ENCODE peak calls at places on chromosome 5, in ten cellular contexts. One of them, this sample, is unnamed.

GRCh38 chr5:145925353-145925752 is 11.0 kb upstream of the SH3RF2 start:
- DNase-seq in naive thymus-derived CD4-positive, alpha-beta T cell: no peak
- DNase-seq in astrocyte: peak; percentile 96
- DNase-seq in fibroblast of pulmonary artery: peak; percentile 90
- DNase-seq in A549: no peak
- DNase-seq in SK-N-SH: no peak
- DNase-seq in IMR-90: peak; percentile 86
- DNase-seq in epithelial cell of proximal tubule: peak; percentile 92
- DNase-seq in CD4-positive, alpha-beta memory T cell: no peak
- DNase-seq in esophagus squamous epithelium: no peak
- DNase-seq in this sample: no peak

GRCh38 chr5:168649306-168649705 is 70.1 kb upstream of the PANK3 start:
- DNase-seq in naive thymus-derived CD4-positive, alpha-beta T cell: no peak
- DNase-seq in astrocyte: no peak
- DNase-seq in fibroblast of pulmonary artery: no peak
- DNase-seq in A549: no peak
- DNase-seq in SK-N-SH: no peak
- DNase-seq in IMR-90: no peak
- DNase-seq in epithelial cell of proximal tubule: no peak
- DNase-seq in CD4-positive, alpha-beta memory T cell: no peak
- DNase-seq in esophagus squamous epithelium: no peak
- DNase-seq in this sample: no peak

GRCh38 chr5:5344051-5344571 is 78.4 kb upstream of the ICE1 start:
- DNase-seq in naive thymus-derived CD4-positive, alpha-beta T cell: no peak
- DNase-seq in astrocyte: peak; percentile 13
- DNase-seq in fibroblast of pulmonary artery: peak; percentile 30
- DNase-seq in A549: no peak
- DNase-seq in SK-N-SH: peak; percentile 44
- DNase-seq in IMR-90: no peak
- DNase-seq in epithelial cell of proximal tubule: no peak
- DNase-seq in CD4-positive, alpha-beta memory T cell: no peak
- DNase-seq in esophagus squamous epithelium: no peak
- DNase-seq in this sample: no peak

GRCh38 chr5:168695436-168695835 is 116.3 kb upstream of the PANK3 start:
- DNase-seq in naive thymus-derived CD4-positive, alpha-beta T cell: no peak
- DNase-seq in astrocyte: no peak
- DNase-seq in fibroblast of pulmonary artery: no peak
- DNase-seq in A549: no peak
- DNase-seq in SK-N-SH: no peak
- DNase-seq in IMR-90: no peak
- DNase-seq in epithelial cell of proximal tubule: no peak
- DNase-seq in CD4-positive, alpha-beta memory T cell: no peak
- DNase-seq in esophagus squamous epithelium: no peak
- DNase-seq in this sample: no peak

GRCh38 chr5:178547753-178548415 is 42.3 kb downstream of the COL23A1 start:
- DNase-seq in naive thymus-derived CD4-positive, alpha-beta T cell: no peak
- DNase-seq in astrocyte: no peak
- DNase-seq in fibroblast of pulmonary artery: no peak
- DNase-seq in A549: no peak
- DNase-seq in SK-N-SH: no peak
- DNase-seq in IMR-90: no peak
- DNase-seq in epithelial cell of proximal tubule: no peak
- DNase-seq in CD4-positive, alpha-beta memory T cell: no peak
- DNase-seq in esophagus squamous epithelium: no peak
- DNase-seq in this sample: no peak

GRCh38 chr5:158933494-158934318 is 166.0 kb downstream of the EBF1 start:
- DNase-seq in naive thymus-derived CD4-positive, alpha-beta T cell: no peak
- DNase-seq in astrocyte: no peak
- DNase-seq in fibroblast of pulmonary artery: no peak
- DNase-seq in A549: no peak
- DNase-seq in SK-N-SH: no peak
- DNase-seq in IMR-90: no peak
- DNase-seq in epithelial cell of proximal tubule: no peak
- DNase-seq in CD4-positive, alpha-beta memory T cell: no peak
- DNase-seq in esophagus squamous epithelium: no peak
- DNase-seq in this sample: no peak

GRCh38 chr5:134603059-134603458 is 29.6 kb downstream of the SAR1B start:
- DNase-seq in naive thymus-derived CD4-positive, alpha-beta T cell: no peak
- DNase-seq in astrocyte: peak; percentile 67
- DNase-seq in fibroblast of pulmonary artery: peak; percentile 41
- DNase-seq in A549: no peak
- DNase-seq in SK-N-SH: no peak
- DNase-seq in IMR-90: peak; percentile 87
- DNase-seq in epithelial cell of proximal tubule: no peak
- DNase-seq in CD4-positive, alpha-beta memory T cell: no peak
- DNase-seq in esophagus squamous epithelium: no peak
- DNase-seq in this sample: no peak

GRCh38 chr5:97191893-97192292 is 8.8 kb upstream of the RIOK2 start:
- DNase-seq in naive thymus-derived CD4-positive, alpha-beta T cell: no peak
- DNase-seq in astrocyte: no peak
- DNase-seq in fibroblast of pulmonary artery: no peak
- DNase-seq in A549: no peak
- DNase-seq in SK-N-SH: no peak
- DNase-seq in IMR-90: no peak
- DNase-seq in epithelial cell of proximal tubule: no peak
- DNase-seq in CD4-positive, alpha-beta memory T cell: no peak
- DNase-seq in esophagus squamous epithelium: no peak
- DNase-seq in this sample: no peak

DNA sequence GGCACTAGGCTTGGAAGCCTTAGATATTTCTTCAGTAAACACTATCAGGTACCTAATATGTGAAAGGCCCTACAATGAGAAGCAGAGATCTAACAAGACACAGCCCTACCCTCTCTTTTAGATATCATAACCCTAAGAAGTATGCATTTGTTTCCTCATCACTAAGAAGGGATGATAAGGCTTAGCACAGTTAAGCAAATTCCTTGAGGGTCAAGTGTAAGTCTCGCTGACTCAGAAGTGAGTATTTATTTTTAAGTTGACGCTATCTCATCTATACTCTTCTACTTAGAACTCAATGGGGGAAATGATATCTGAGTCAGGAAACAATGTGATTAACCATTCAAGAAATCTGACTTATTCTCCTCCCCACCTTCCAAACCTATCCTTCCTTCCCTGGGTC is 149.8 kb downstream of the ESM1 start:
- DNase-seq in naive thymus-derived CD4-positive, alpha-beta T cell: no peak
- DNase-seq in astrocyte: peak; percentile 86
- DNase-seq in fibroblast of pulmonary artery: peak; percentile 60
- DNase-seq in A549: no peak
- DNase-seq in SK-N-SH: no peak
- DNase-seq in IMR-90: peak; percentile 90
- DNase-seq in epithelial cell of proximal tubule: no peak
- DNase-seq in CD4-positive, alpha-beta memory T cell: no peak
- DNase-seq in esophagus squamous epithelium: no peak
- DNase-seq in this sample: no peak
- H3K4me3 ChIP-seq in naive thymus-derived CD4-positive, alpha-beta T cell: no peak overlapping the region
- H3K4me3 ChIP-seq in astrocyte: no peak overlapping the region
- H3K4me3 ChIP-seq in fibroblast of pulmonary artery: no peak overlapping the region
- H3K4me3 ChIP-seq in A549: no peak overlapping the region
- H3K4me3 ChIP-seq in SK-N-SH: no peak overlapping the region
- H3K4me3 ChIP-seq in IMR-90: no peak overlapping the region
- H3K4me3 ChIP-seq in epithelial cell of proximal tubule: no peak overlapping the region
- H3K4me3 ChIP-seq in CD4-positive, alpha-beta memory T cell: no peak overlapping the region
- H3K4me3 ChIP-seq in esophagus squamous epithelium: no peak overlapping the region
- H3K4me3 ChIP-seq in this sample: no peak overlapping the region

GRCh38 chr5:55030220-55030619 is 6.2 kb downstream of the GZMK start:
- DNase-seq in naive thymus-derived CD4-positive, alpha-beta T cell: no peak
- DNase-seq in astrocyte: no peak
- DNase-seq in fibroblast of pulmonary artery: no peak
- DNase-seq in A549: no peak
- DNase-seq in SK-N-SH: no peak
- DNase-seq in IMR-90: no peak
- DNase-seq in epithelial cell of proximal tubule: no peak
- DNase-seq in CD4-positive, alpha-beta memory T cell: no peak
- DNase-seq in esophagus squamous epithelium: no peak
- DNase-seq in this sample: no peak

GRCh38 chr5:55027589-55027988 is 3.5 kb downstream of the GZMK start:
- DNase-seq in naive thymus-derived CD4-positive, alpha-beta T cell: peak; percentile 24
- DNase-seq in astrocyte: no peak
- DNase-seq in fibroblast of pulmonary artery: no peak
- DNase-seq in A549: no peak
- DNase-seq in SK-N-SH: no peak
- DNase-seq in IMR-90: no peak
- DNase-seq in epithelial cell of proximal tubule: no peak
- DNase-seq in CD4-positive, alpha-beta memory T cell: peak; percentile 39
- DNase-seq in esophagus squamous epithelium: no peak
- DNase-seq in this sample: peak; percentile 74

GRCh38 chr5:55031492-55031891 is 7.4 kb downstream of the GZMK start:
- DNase-seq in naive thymus-derived CD4-positive, alpha-beta T cell: no peak
- DNase-seq in astrocyte: peak; percentile 18
- DNase-seq in fibroblast of pulmonary artery: no peak
- DNase-seq in A549: no peak
- DNase-seq in SK-N-SH: no peak
- DNase-seq in IMR-90: peak; percentile 31
- DNase-seq in epithelial cell of proximal tubule: no peak
- DNase-seq in CD4-positive, alpha-beta memory T cell: no peak
- DNase-seq in esophagus squamous epithelium: no peak
- DNase-seq in this sample: no peak

GRCh38 chr5:55033568-55033967 is 9.5 kb downstream of the GZMK start:
- DNase-seq in naive thymus-derived CD4-positive, alpha-beta T cell: no peak
- DNase-seq in astrocyte: peak; percentile 27
- DNase-seq in fibroblast of pulmonary artery: no peak
- DNase-seq in A549: no peak
- DNase-seq in SK-N-SH: no peak
- DNase-seq in IMR-90: no peak
- DNase-seq in epithelial cell of proximal tubule: no peak
- DNase-seq in CD4-positive, alpha-beta memory T cell: no peak
- DNase-seq in esophagus squamous epithelium: no peak
- DNase-seq in this sample: peak; percentile 15

GRCh38 chr5:55030676-55031445 is 6.8 kb downstream of the GZMK start:
- DNase-seq in naive thymus-derived CD4-positive, alpha-beta T cell: no peak
- DNase-seq in astrocyte: no peak
- DNase-seq in fibroblast of pulmonary artery: no peak
- DNase-seq in A549: no peak
- DNase-seq in SK-N-SH: no peak
- DNase-seq in IMR-90: peak; percentile 19
- DNase-seq in epithelial cell of proximal tubule: no peak
- DNase-seq in CD4-positive, alpha-beta memory T cell: no peak
- DNase-seq in esophagus squamous epithelium: no peak
- DNase-seq in this sample: no peak
- H3K4me3 ChIP-seq in naive thymus-derived CD4-positive, alpha-beta T cell: no peak overlapping the region
- H3K4me3 ChIP-seq in astrocyte: no peak overlapping the region
- H3K4me3 ChIP-seq in fibroblast of pulmonary artery: no peak overlapping the region
- H3K4me3 ChIP-seq in A549: no peak overlapping the region
- H3K4me3 ChIP-seq in SK-N-SH: no peak overlapping the region
- H3K4me3 ChIP-seq in IMR-90: no peak overlapping the region
- H3K4me3 ChIP-seq in epithelial cell of proximal tubule: no peak overlapping the region
- H3K4me3 ChIP-seq in CD4-positive, alpha-beta memory T cell: no peak overlapping the region
- H3K4me3 ChIP-seq in esophagus squamous epithelium: no peak overlapping the region
- H3K4me3 ChIP-seq in this sample: no peak overlapping the region

GRCh38 chr5:483434-484184 is 40.6 kb downstream of the EXOC3 start:
- DNase-seq in naive thymus-derived CD4-positive, alpha-beta T cell: no peak
- DNase-seq in astrocyte: no peak
- DNase-seq in fibroblast of pulmonary artery: no peak
- DNase-seq in A549: no peak
- DNase-seq in SK-N-SH: no peak
- DNase-seq in IMR-90: no peak
- DNase-seq in epithelial cell of proximal tubule: no peak
- DNase-seq in CD4-positive, alpha-beta memory T cell: no peak
- DNase-seq in esophagus squamous epithelium: no peak
- DNase-seq in this sample: no peak

GRCh38 chr5:482506-482905 is 39.5 kb downstream of the EXOC3 start:
- DNase-seq in naive thymus-derived CD4-positive, alpha-beta T cell: no peak
- DNase-seq in astrocyte: no peak
- DNase-seq in fibroblast of pulmonary artery: no peak
- DNase-seq in A549: no peak
- DNase-seq in SK-N-SH: no peak
- DNase-seq in IMR-90: no peak
- DNase-seq in epithelial cell of proximal tubule: no peak
- DNase-seq in CD4-positive, alpha-beta memory T cell: no peak
- DNase-seq in esophagus squamous epithelium: no peak
- DNase-seq in this sample: no peak

GRCh38 chr5:481347-481746 is 38.4 kb downstream of the EXOC3 start:
- DNase-seq in naive thymus-derived CD4-positive, alpha-beta T cell: no peak
- DNase-seq in astrocyte: no peak
- DNase-seq in fibroblast of pulmonary artery: no peak
- DNase-seq in A549: no peak
- DNase-seq in SK-N-SH: no peak
- DNase-seq in IMR-90: no peak
- DNase-seq in epithelial cell of proximal tubule: no peak
- DNase-seq in CD4-positive, alpha-beta memory T cell: no peak
- DNase-seq in esophagus squamous epithelium: no peak
- DNase-seq in this sample: no peak

GRCh38 chr5:483011-483410 is 40.0 kb downstream of the EXOC3 start:
- DNase-seq in naive thymus-derived CD4-positive, alpha-beta T cell: no peak
- DNase-seq in astrocyte: no peak
- DNase-seq in fibroblast of pulmonary artery: no peak
- DNase-seq in A549: no peak
- DNase-seq in SK-N-SH: no peak
- DNase-seq in IMR-90: no peak
- DNase-seq in epithelial cell of proximal tubule: no peak
- DNase-seq in CD4-positive, alpha-beta memory T cell: no peak
- DNase-seq in esophagus squamous epithelium: no peak
- DNase-seq in this sample: no peak

DNA sequence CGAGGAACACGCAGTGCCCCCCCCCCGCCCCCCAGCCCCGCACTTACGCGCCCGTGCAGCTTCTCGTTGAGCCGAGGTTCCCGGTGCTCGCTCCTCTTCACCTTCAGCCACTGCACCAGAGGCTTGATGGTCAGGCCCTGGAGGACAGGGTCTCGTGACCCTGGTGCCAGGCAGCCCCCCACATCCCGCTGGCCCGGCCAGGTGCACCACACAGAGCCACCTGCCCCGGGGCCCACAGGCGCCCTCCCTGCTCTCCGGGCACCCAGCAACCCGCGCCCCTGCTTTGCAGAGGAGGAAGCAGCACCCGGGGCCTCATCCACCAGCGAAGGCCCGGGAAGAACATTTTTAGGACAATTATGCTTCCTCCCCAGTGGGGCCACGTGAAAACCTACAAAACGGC is 39.0 kb downstream of the EXOC3 start:
- DNase-seq in naive thymus-derived CD4-positive, alpha-beta T cell: no peak
- DNase-seq in astrocyte: no peak
- DNase-seq in fibroblast of pulmonary artery: no peak
- DNase-seq in A549: no peak
- DNase-seq in SK-N-SH: no peak
- DNase-seq in IMR-90: no peak
- DNase-seq in epithelial cell of proximal tubule: no peak
- DNase-seq in CD4-positive, alpha-beta memory T cell: no peak
- DNase-seq in esophagus squamous epithelium: no peak
- DNase-seq in this sample: no peak
- H3K4me3 ChIP-seq in naive thymus-derived CD4-positive, alpha-beta T cell: no peak overlapping the region
- H3K4me3 ChIP-seq in astrocyte: no peak overlapping the region
- H3K4me3 ChIP-seq in fibroblast of pulmonary artery: no peak overlapping the region
- H3K4me3 ChIP-seq in A549: no peak overlapping the region
- H3K4me3 ChIP-seq in SK-N-SH: no peak overlapping the region
- H3K4me3 ChIP-seq in IMR-90: no peak overlapping the region
- H3K4me3 ChIP-seq in epithelial cell of proximal tubule: no peak overlapping the region
- H3K4me3 ChIP-seq in CD4-positive, alpha-beta memory T cell: no peak overlapping the region
- H3K4me3 ChIP-seq in esophagus squamous epithelium: no peak overlapping the region
- H3K4me3 ChIP-seq in this sample: no peak overlapping the region

DNA sequence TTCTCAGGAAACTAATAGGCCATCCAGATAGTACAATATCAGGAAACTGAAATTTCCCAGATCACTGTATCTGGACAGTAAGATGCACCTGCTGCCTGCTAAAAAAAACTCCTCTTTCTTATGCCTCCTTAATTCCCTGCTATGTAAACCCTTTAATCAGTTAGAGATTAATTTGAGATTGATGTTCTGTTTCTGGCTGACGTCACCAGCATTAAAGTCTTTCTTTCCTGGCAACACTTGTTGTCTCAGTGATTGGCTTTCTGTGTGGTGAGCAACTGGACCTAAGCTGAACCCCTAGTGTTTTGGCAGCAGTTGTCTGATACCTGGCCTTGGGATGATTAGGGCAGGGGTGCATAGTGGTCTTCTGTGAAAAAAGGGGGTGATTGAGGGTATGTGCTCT is 175.8 kb downstream of the TENT4A start:
- DNase-seq in naive thymus-derived CD4-positive, alpha-beta T cell: no peak
- DNase-seq in astrocyte: no peak
- DNase-seq in fibroblast of pulmonary artery: no peak
- DNase-seq in A549: no peak
- DNase-seq in SK-N-SH: no peak
- DNase-seq in IMR-90: no peak
- DNase-seq in epithelial cell of proximal tubule: no peak
- DNase-seq in CD4-positive, alpha-beta memory T cell: no peak
- DNase-seq in esophagus squamous epithelium: no peak
- DNase-seq in this sample: no peak
- H3K4me3 ChIP-seq in naive thymus-derived CD4-positive, alpha-beta T cell: no peak overlapping the region
- H3K4me3 ChIP-seq in astrocyte: no peak overlapping the region
- H3K4me3 ChIP-seq in fibroblast of pulmonary artery: no peak overlapping the region
- H3K4me3 ChIP-seq in A549: no peak overlapping the region
- H3K4me3 ChIP-seq in SK-N-SH: no peak overlapping the region
- H3K4me3 ChIP-seq in IMR-90: no peak overlapping the region
- H3K4me3 ChIP-seq in epithelial cell of proximal tubule: no peak overlapping the region
- H3K4me3 ChIP-seq in CD4-positive, alpha-beta memory T cell: no peak overlapping the region
- H3K4me3 ChIP-seq in esophagus squamous epithelium: no peak overlapping the region
- H3K4me3 ChIP-seq in this sample: no peak overlapping the region